ENCODE peak calls at places on chromosomes 12 and 14, in five cellular contexts. One of them, this sample, is unnamed.
A peak's percentile ranks its signal among the peaks of the same experiment; 100 is the strongest.

GRCh38 chr12:100584261-100584660 is 10.8 kb downstream of the GAS2L3 start:
- DNase-seq in AG08395: no peak
- DNase-seq in amniotic epithelial cell: no peak
- DNase-seq in NCI-H2171: no peak
- DNase-seq in stimulated activated CD4-positive, alpha-beta T cell treated with anti-CD3 and anti-CD28 coated beads, Interleukin-4, amount 100 ng/mL, for 1 hour: no peak
- DNase-seq in this sample: no peak

GRCh38 chr12:104672501-104673265 is 215.9 kb downstream of the CHST11 start:
- DNase-seq in AG08395: peak; percentile 53
- DNase-seq in amniotic epithelial cell: peak; percentile 29
- DNase-seq in NCI-H2171: no peak
- DNase-seq in stimulated activated CD4-positive, alpha-beta T cell treated with anti-CD3 and anti-CD28 coated beads, Interleukin-4, amount 100 ng/mL, for 1 hour: no peak
- DNase-seq in this sample: peak; percentile 85

GRCh38 chr12:44377443-44378160 is 498.5 kb downstream of the NELL2 start:
- DNase-seq in AG08395: no peak
- DNase-seq in amniotic epithelial cell: no peak
- DNase-seq in NCI-H2171: no peak
- DNase-seq in stimulated activated CD4-positive, alpha-beta T cell treated with anti-CD3 and anti-CD28 coated beads, Interleukin-4, amount 100 ng/mL, for 1 hour: no peak
- DNase-seq in this sample: no peak

GRCh38 chr14:30813182-30813581 is 61.2 kb upstream of the COCH start:
- DNase-seq in AG08395: no peak
- DNase-seq in amniotic epithelial cell: no peak
- DNase-seq in NCI-H2171: no peak
- DNase-seq in stimulated activated CD4-positive, alpha-beta T cell treated with anti-CD3 and anti-CD28 coated beads, Interleukin-4, amount 100 ng/mL, for 1 hour: no peak
- DNase-seq in this sample: no peak

GRCh38 chr14:37985826-37986470 is 221.8 kb upstream of the SSTR1 start:
- DNase-seq in AG08395: peak; percentile 42
- DNase-seq in amniotic epithelial cell: peak; percentile 54
- DNase-seq in NCI-H2171: peak; percentile 25
- DNase-seq in stimulated activated CD4-positive, alpha-beta T cell treated with anti-CD3 and anti-CD28 coated beads, Interleukin-4, amount 100 ng/mL, for 1 hour: peak; percentile 43
- DNase-seq in this sample: peak; percentile 21

GRCh38 chr12:96434107-96434506 is 33.9 kb upstream of the CDK17 start:
- DNase-seq in AG08395: peak; percentile 56
- DNase-seq in amniotic epithelial cell: peak; percentile 99
- DNase-seq in NCI-H2171: no peak
- DNase-seq in stimulated activated CD4-positive, alpha-beta T cell treated with anti-CD3 and anti-CD28 coated beads, Interleukin-4, amount 100 ng/mL, for 1 hour: peak; percentile 38
- DNase-seq in this sample: no peak

GRCh38 chr14:66003082-66003740 is 483.0 kb upstream of the CCDC196 start:
- DNase-seq in AG08395: no peak
- DNase-seq in amniotic epithelial cell: no peak
- DNase-seq in NCI-H2171: no peak
- DNase-seq in stimulated activated CD4-positive, alpha-beta T cell treated with anti-CD3 and anti-CD28 coated beads, Interleukin-4, amount 100 ng/mL, for 1 hour: no peak
- DNase-seq in this sample: no peak

GRCh38 chr12:101172316-101172715 is 37.7 kb downstream of the SLC5A8 start:
- DNase-seq in AG08395: peak; percentile 26
- DNase-seq in amniotic epithelial cell: peak; percentile 0
- DNase-seq in NCI-H2171: no peak
- DNase-seq in stimulated activated CD4-positive, alpha-beta T cell treated with anti-CD3 and anti-CD28 coated beads, Interleukin-4, amount 100 ng/mL, for 1 hour: no peak
- DNase-seq in this sample: no peak

GRCh38 chr12:128817115-128818015 is 6.4 kb downstream of the SLC15A4 start:
- DNase-seq in AG08395: peak; percentile 56
- DNase-seq in amniotic epithelial cell: peak; percentile 78
- DNase-seq in NCI-H2171: no peak
- DNase-seq in stimulated activated CD4-positive, alpha-beta T cell treated with anti-CD3 and anti-CD28 coated beads, Interleukin-4, amount 100 ng/mL, for 1 hour: no peak
- DNase-seq in this sample: no peak

GRCh38 chr12:24895612-24896011 is 53.3 kb downstream of the BCAT1 start:
- DNase-seq in AG08395: no peak
- DNase-seq in amniotic epithelial cell: peak; percentile 32
- DNase-seq in NCI-H2171: no peak
- DNase-seq in stimulated activated CD4-positive, alpha-beta T cell treated with anti-CD3 and anti-CD28 coated beads, Interleukin-4, amount 100 ng/mL, for 1 hour: no peak
- DNase-seq in this sample: no peak

GRCh38 chr12:12054993-12055392 is 15.7 kb upstream of the BCL2L14 start:
- DNase-seq in AG08395: no peak
- DNase-seq in amniotic epithelial cell: no peak
- DNase-seq in NCI-H2171: no peak
- DNase-seq in stimulated activated CD4-positive, alpha-beta T cell treated with anti-CD3 and anti-CD28 coated beads, Interleukin-4, amount 100 ng/mL, for 1 hour: no peak
- DNase-seq in this sample: no peak

GRCh38 chr14:57461777-57462320 is 31.8 kb downstream of the CCDC198 start:
- DNase-seq in AG08395: no peak
- DNase-seq in amniotic epithelial cell: no peak
- DNase-seq in NCI-H2171: no peak
- DNase-seq in stimulated activated CD4-positive, alpha-beta T cell treated with anti-CD3 and anti-CD28 coated beads, Interleukin-4, amount 100 ng/mL, for 1 hour: no peak
- DNase-seq in this sample: no peak

GRCh38 chr14:61025239-61026223 is 44.5 kb downstream of the SLC38A6 start:
- DNase-seq in AG08395: peak; percentile 60
- DNase-seq in amniotic epithelial cell: peak; percentile 65
- DNase-seq in NCI-H2171: peak; percentile 51
- DNase-seq in stimulated activated CD4-positive, alpha-beta T cell treated with anti-CD3 and anti-CD28 coated beads, Interleukin-4, amount 100 ng/mL, for 1 hour: peak; percentile 32
- DNase-seq in this sample: peak; percentile 56

GRCh38 chr14:27389402-27389801 is 791.6 kb upstream of the NOVA1 start:
- DNase-seq in AG08395: no peak
- DNase-seq in amniotic epithelial cell: no peak
- DNase-seq in NCI-H2171: no peak
- DNase-seq in stimulated activated CD4-positive, alpha-beta T cell treated with anti-CD3 and anti-CD28 coated beads, Interleukin-4, amount 100 ng/mL, for 1 hour: no peak
- DNase-seq in this sample: peak; percentile 59

GRCh38 chr14:102280376-102280962 is 24.5 kb downstream of the MOK start:
- DNase-seq in AG08395: peak; percentile 91
- DNase-seq in amniotic epithelial cell: peak; percentile 98
- DNase-seq in NCI-H2171: no peak
- DNase-seq in stimulated activated CD4-positive, alpha-beta T cell treated with anti-CD3 and anti-CD28 coated beads, Interleukin-4, amount 100 ng/mL, for 1 hour: no peak
- DNase-seq in this sample: no peak

GRCh38 chr12:50185975-50186663 is 18.9 kb upstream of the CERS5 start:
- DNase-seq in AG08395: peak; percentile 22
- DNase-seq in amniotic epithelial cell: peak; percentile 61
- DNase-seq in NCI-H2171: no peak
- DNase-seq in stimulated activated CD4-positive, alpha-beta T cell treated with anti-CD3 and anti-CD28 coated beads, Interleukin-4, amount 100 ng/mL, for 1 hour: no peak
- DNase-seq in this sample: peak; percentile 70

GRCh38 chr14:45891417-45892080 is 638.5 kb upstream of the MIS18BP1 start:
- DNase-seq in AG08395: no peak
- DNase-seq in amniotic epithelial cell: no peak
- DNase-seq in NCI-H2171: no peak
- DNase-seq in stimulated activated CD4-positive, alpha-beta T cell treated with anti-CD3 and anti-CD28 coated beads, Interleukin-4, amount 100 ng/mL, for 1 hour: no peak
- DNase-seq in this sample: no peak

GRCh38 chr12:67813509-67813908 is 165.0 kb downstream of the DYRK2 start:
- DNase-seq in AG08395: no peak
- DNase-seq in amniotic epithelial cell: peak; percentile 48
- DNase-seq in NCI-H2171: no peak
- DNase-seq in stimulated activated CD4-positive, alpha-beta T cell treated with anti-CD3 and anti-CD28 coated beads, Interleukin-4, amount 100 ng/mL, for 1 hour: no peak
- DNase-seq in this sample: peak; percentile 70

GRCh38 chr12:106114084-106115068 is 24.4 kb downstream of the NUAK1 start:
- DNase-seq in AG08395: peak; percentile 30
- DNase-seq in amniotic epithelial cell: peak; percentile 59
- DNase-seq in NCI-H2171: no peak
- DNase-seq in stimulated activated CD4-positive, alpha-beta T cell treated with anti-CD3 and anti-CD28 coated beads, Interleukin-4, amount 100 ng/mL, for 1 hour: no peak
- DNase-seq in this sample: no peak

GRCh38 chr14:24135584-24135833 is 485 bp upstream of the PSME1 start:
- DNase-seq in AG08395: no peak
- DNase-seq in amniotic epithelial cell: no peak
- DNase-seq in NCI-H2171: no peak
- DNase-seq in stimulated activated CD4-positive, alpha-beta T cell treated with anti-CD3 and anti-CD28 coated beads, Interleukin-4, amount 100 ng/mL, for 1 hour: no peak
- DNase-seq in this sample: no peak

GRCh38 chr14:81436296-81437138 is 36.4 kb upstream of the STON2 start:
- DNase-seq in AG08395: peak; percentile 94
- DNase-seq in amniotic epithelial cell: peak; percentile 35
- DNase-seq in NCI-H2171: peak; percentile 89
- DNase-seq in stimulated activated CD4-positive, alpha-beta T cell treated with anti-CD3 and anti-CD28 coated beads, Interleukin-4, amount 100 ng/mL, for 1 hour: peak; percentile 57
- DNase-seq in this sample: peak; percentile 65

GRCh38 chr12:39122562-39123204 is 217.3 kb upstream of the CPNE8 start:
- DNase-seq in AG08395: no peak
- DNase-seq in amniotic epithelial cell: no peak
- DNase-seq in NCI-H2171: no peak
- DNase-seq in stimulated activated CD4-positive, alpha-beta T cell treated with anti-CD3 and anti-CD28 coated beads, Interleukin-4, amount 100 ng/mL, for 1 hour: no peak
- DNase-seq in this sample: no peak

GRCh38 chr14:95700221-95700976 is 13.5 kb downstream of the TCL1A start:
- DNase-seq in AG08395: no peak
- DNase-seq in amniotic epithelial cell: no peak
- DNase-seq in NCI-H2171: no peak
- DNase-seq in stimulated activated CD4-positive, alpha-beta T cell treated with anti-CD3 and anti-CD28 coated beads, Interleukin-4, amount 100 ng/mL, for 1 hour: no peak
- DNase-seq in this sample: no peak

GRCh38 chr12:109500406-109501185 is 23.2 kb downstream of the UBE3B start:
- DNase-seq in AG08395: no peak
- DNase-seq in amniotic epithelial cell: no peak
- DNase-seq in NCI-H2171: no peak
- DNase-seq in stimulated activated CD4-positive, alpha-beta T cell treated with anti-CD3 and anti-CD28 coated beads, Interleukin-4, amount 100 ng/mL, for 1 hour: no peak
- DNase-seq in this sample: no peak

GRCh38 chr12:4483885-4484823 is 38.5 kb upstream of the FGF6 start:
- DNase-seq in AG08395: no peak
- DNase-seq in amniotic epithelial cell: peak; percentile 14
- DNase-seq in NCI-H2171: no peak
- DNase-seq in stimulated activated CD4-positive, alpha-beta T cell treated with anti-CD3 and anti-CD28 coated beads, Interleukin-4, amount 100 ng/mL, for 1 hour: no peak
- DNase-seq in this sample: no peak

GRCh38 chr14:42665083-42665482 is 1058.4 kb downstream of the LRFN5 start:
- DNase-seq in AG08395: no peak
- DNase-seq in amniotic epithelial cell: peak; percentile 23
- DNase-seq in NCI-H2171: peak; percentile 72
- DNase-seq in stimulated activated CD4-positive, alpha-beta T cell treated with anti-CD3 and anti-CD28 coated beads, Interleukin-4, amount 100 ng/mL, for 1 hour: no peak
- DNase-seq in this sample: no peak

GRCh38 chr12:131860472-131861260 is 32.5 kb downstream of the MMP17 start:
- DNase-seq in AG08395: peak; percentile 86
- DNase-seq in amniotic epithelial cell: peak; percentile 77
- DNase-seq in NCI-H2171: peak; percentile 45
- DNase-seq in stimulated activated CD4-positive, alpha-beta T cell treated with anti-CD3 and anti-CD28 coated beads, Interleukin-4, amount 100 ng/mL, for 1 hour: no peak
- DNase-seq in this sample: no peak

GRCh38 chr12:93089805-93090569 is 160.9 kb upstream of the EEA1 start:
- DNase-seq in AG08395: no peak
- DNase-seq in amniotic epithelial cell: peak; percentile 93
- DNase-seq in NCI-H2171: no peak
- DNase-seq in stimulated activated CD4-positive, alpha-beta T cell treated with anti-CD3 and anti-CD28 coated beads, Interleukin-4, amount 100 ng/mL, for 1 hour: no peak
- DNase-seq in this sample: no peak

GRCh38 chr12:120783197-120783596 is 57.6 kb downstream of the ACADS start:
- DNase-seq in AG08395: peak; percentile 37
- DNase-seq in amniotic epithelial cell: peak; percentile 43
- DNase-seq in NCI-H2171: no peak
- DNase-seq in stimulated activated CD4-positive, alpha-beta T cell treated with anti-CD3 and anti-CD28 coated beads, Interleukin-4, amount 100 ng/mL, for 1 hour: no peak
- DNase-seq in this sample: no peak